ENCODE peak calls at places on chromosomes 7 and 10, in seven cellular contexts. One of them, this sample, is unnamed.

GRCh38 chr7:101390901-101391301 is 28.2 kb downstream of the COL26A1 start:
- DNase-seq in GM04504: no peak
- DNase-seq in fibroblast of pulmonary artery: peak; percentile 16
- DNase-seq in astrocyte of the spinal cord: peak; percentile 14
- DNase-seq in HTR-8/SVneo: no peak
- DNase-seq in germinal center: peak; percentile 63
- DNase-seq in renal cortical epithelial cell: no peak
- DNase-seq in this sample: no peak

GRCh38 chr10:95964786-95965185 is 57.0 kb downstream of the CC2D2B start:
- DNase-seq in GM04504: no peak
- DNase-seq in fibroblast of pulmonary artery: peak; percentile 11
- DNase-seq in astrocyte of the spinal cord: no peak
- DNase-seq in HTR-8/SVneo: no peak
- DNase-seq in germinal center: no peak
- DNase-seq in renal cortical epithelial cell: no peak
- DNase-seq in this sample: no peak

GRCh38 chr10:122326385-122326784 is 48.1 kb upstream of the PLEKHA1 start:
- DNase-seq in GM04504: no peak
- DNase-seq in fibroblast of pulmonary artery: no peak
- DNase-seq in astrocyte of the spinal cord: no peak
- DNase-seq in HTR-8/SVneo: no peak
- DNase-seq in germinal center: no peak
- DNase-seq in renal cortical epithelial cell: no peak
- DNase-seq in this sample: no peak

GRCh38 chr10:127041561-127041960 is 136.3 kb downstream of the DOCK1 start:
- DNase-seq in GM04504: peak; percentile 92
- DNase-seq in fibroblast of pulmonary artery: peak; percentile 86
- DNase-seq in astrocyte of the spinal cord: peak; percentile 65
- DNase-seq in HTR-8/SVneo: peak; percentile 7
- DNase-seq in germinal center: no peak
- DNase-seq in renal cortical epithelial cell: peak; percentile 32
- DNase-seq in this sample: no peak

GRCh38 chr10:49599546-49599945 is 10.6 kb upstream of the SLC18A3 start:
- DNase-seq in GM04504: no peak
- DNase-seq in fibroblast of pulmonary artery: no peak
- DNase-seq in astrocyte of the spinal cord: no peak
- DNase-seq in HTR-8/SVneo: no peak
- DNase-seq in germinal center: no peak
- DNase-seq in renal cortical epithelial cell: no peak
- DNase-seq in this sample: no peak

GRCh38 chr10:110429301-110429700 is 68.4 kb upstream of the DUSP5 start:
- DNase-seq in GM04504: no peak
- DNase-seq in fibroblast of pulmonary artery: no peak
- DNase-seq in astrocyte of the spinal cord: no peak
- DNase-seq in HTR-8/SVneo: no peak
- DNase-seq in germinal center: no peak
- DNase-seq in renal cortical epithelial cell: peak; percentile 52
- DNase-seq in this sample: peak; percentile 25

GRCh38 chr10:129516846-129517679 is 50.0 kb downstream of the MGMT start:
- DNase-seq in GM04504: no peak
- DNase-seq in fibroblast of pulmonary artery: no peak
- DNase-seq in astrocyte of the spinal cord: no peak
- DNase-seq in HTR-8/SVneo: no peak
- DNase-seq in germinal center: no peak
- DNase-seq in renal cortical epithelial cell: no peak
- DNase-seq in this sample: no peak

GRCh38 chr10:91210014-91210413 is 10.4 kb upstream of the PCGF5 start:
- DNase-seq in GM04504: no peak
- DNase-seq in fibroblast of pulmonary artery: no peak
- DNase-seq in astrocyte of the spinal cord: no peak
- DNase-seq in HTR-8/SVneo: no peak
- DNase-seq in germinal center: no peak
- DNase-seq in renal cortical epithelial cell: no peak
- DNase-seq in this sample: no peak

GRCh38 chr10:13984647-13985155 is 346.0 kb downstream of the FRMD4A start:
- DNase-seq in GM04504: peak; percentile 91
- DNase-seq in fibroblast of pulmonary artery: peak; percentile 87
- DNase-seq in astrocyte of the spinal cord: peak; percentile 92
- DNase-seq in HTR-8/SVneo: peak; percentile 31
- DNase-seq in germinal center: no peak
- DNase-seq in renal cortical epithelial cell: peak; percentile 86
- DNase-seq in this sample: no peak

GRCh38 chr7:100516135-100516812 is 22.7 kb upstream of the AGFG2 start:
- DNase-seq in GM04504: peak; percentile 93
- DNase-seq in fibroblast of pulmonary artery: peak; percentile 84
- DNase-seq in astrocyte of the spinal cord: peak; percentile 97
- DNase-seq in HTR-8/SVneo: peak; percentile 41
- DNase-seq in germinal center: no peak
- DNase-seq in renal cortical epithelial cell: peak; percentile 84
- DNase-seq in this sample: no peak

GRCh38 chr10:29588640-29589421 is 45.9 kb downstream of the SVIL start:
- DNase-seq in GM04504: peak; percentile 43
- DNase-seq in fibroblast of pulmonary artery: peak; percentile 47
- DNase-seq in astrocyte of the spinal cord: peak; percentile 35
- DNase-seq in HTR-8/SVneo: no peak
- DNase-seq in germinal center: no peak
- DNase-seq in renal cortical epithelial cell: no peak
- DNase-seq in this sample: no peak

GRCh38 chr10:46995234-46995633 is 84.0 kb downstream of the PTPN20 start:
- DNase-seq in GM04504: no peak
- DNase-seq in fibroblast of pulmonary artery: no peak
- DNase-seq in astrocyte of the spinal cord: no peak
- DNase-seq in HTR-8/SVneo: no peak
- DNase-seq in germinal center: no peak
- DNase-seq in renal cortical epithelial cell: no peak
- DNase-seq in this sample: no peak

GRCh38 chr10:57844387-57844998 is 423.2 kb downstream of the IPMK start:
- DNase-seq in GM04504: no peak
- DNase-seq in fibroblast of pulmonary artery: no peak
- DNase-seq in astrocyte of the spinal cord: no peak
- DNase-seq in HTR-8/SVneo: no peak
- DNase-seq in germinal center: no peak
- DNase-seq in renal cortical epithelial cell: peak; percentile 80
- DNase-seq in this sample: no peak

GRCh38 chr10:73847031-73847430 is 27.3 kb downstream of the CAMK2G start:
- DNase-seq in GM04504: no peak
- DNase-seq in fibroblast of pulmonary artery: no peak
- DNase-seq in astrocyte of the spinal cord: no peak
- DNase-seq in HTR-8/SVneo: no peak
- DNase-seq in germinal center: no peak
- DNase-seq in renal cortical epithelial cell: no peak
- DNase-seq in this sample: no peak

GRCh38 chr7:131007439-131008330 is 273.7 kb upstream of the KLF14 start:
- DNase-seq in GM04504: peak; percentile 60
- DNase-seq in fibroblast of pulmonary artery: peak; percentile 77
- DNase-seq in astrocyte of the spinal cord: peak; percentile 82
- DNase-seq in HTR-8/SVneo: peak; percentile 51
- DNase-seq in germinal center: peak; percentile 58
- DNase-seq in renal cortical epithelial cell: peak; percentile 72
- DNase-seq in this sample: no peak

GRCh38 chr10:72525689-72526088 is 100.2 kb downstream of the MICU1 start:
- DNase-seq in GM04504: no peak
- DNase-seq in fibroblast of pulmonary artery: no peak
- DNase-seq in astrocyte of the spinal cord: no peak
- DNase-seq in HTR-8/SVneo: no peak
- DNase-seq in germinal center: no peak
- DNase-seq in renal cortical epithelial cell: peak; percentile 6
- DNase-seq in this sample: no peak

GRCh38 chr10:71543608-71544158 is 147.0 kb downstream of the CDH23 start:
- DNase-seq in GM04504: no peak
- DNase-seq in fibroblast of pulmonary artery: no peak
- DNase-seq in astrocyte of the spinal cord: no peak
- DNase-seq in HTR-8/SVneo: no peak
- DNase-seq in germinal center: no peak
- DNase-seq in renal cortical epithelial cell: no peak
- DNase-seq in this sample: no peak

GRCh38 chr10:125389648-125390047 is 229.3 kb upstream of the CTBP2 start:
- DNase-seq in GM04504: no peak
- DNase-seq in fibroblast of pulmonary artery: no peak
- DNase-seq in astrocyte of the spinal cord: no peak
- DNase-seq in HTR-8/SVneo: no peak
- DNase-seq in germinal center: no peak
- DNase-seq in renal cortical epithelial cell: no peak
- DNase-seq in this sample: no peak

GRCh38 chr7:159227433-159227832 is 82.8 kb upstream of the VIPR2 start:
- DNase-seq in GM04504: no peak
- DNase-seq in fibroblast of pulmonary artery: no peak
- DNase-seq in astrocyte of the spinal cord: no peak
- DNase-seq in HTR-8/SVneo: peak; percentile 21
- DNase-seq in germinal center: no peak
- DNase-seq in renal cortical epithelial cell: no peak
- DNase-seq in this sample: no peak

This sample was measured in upper lobe of right lung.